ENCODE peak calls at places on chromosomes 3 and 15, in four cellular contexts. U, T, F and E are unnamed samples.

GRCh38 chr3:182212479-182213076 is 500.9 kb downstream of the SOX2 start:
- DNase-seq in U (peak), T (peak), F (no peak), E (no peak)

GRCh38 chr3:62876064-62876463 is 848 bp upstream of the CADPS start:
- DNase-seq in U (peak), T (peak), F (no peak), E (no peak)

GRCh38 chr15:43509002-43509922 is 8.1 kb upstream of the MAP1A start:
- DNase-seq in U (no peak), T (no peak), F (no peak), E (no peak)

GRCh38 chr3:21462151-21462550 is 288.9 kb downstream of the ZNF385D start:
- DNase-seq in U (no peak), T (no peak), F (no peak), E (no peak)

GRCh38 chr3:24220859-24221657 is 273.6 kb downstream of the THRB start:
- DNase-seq in U (no peak), T (peak), F (no peak), E (no peak)

GRCh38 chr15:79371581-79371980 is 60.6 kb upstream of the MINAR1 start:
- DNase-seq in U (no peak), T (no peak), F (no peak), E (no peak)

GRCh38 chr15:68465861-68466560 is 34.0 kb upstream of the ITGA11 start:
- DNase-seq in U (no peak), T (no peak), F (no peak), E (no peak)

GRCh38 chr3:33115024-33115768 is 1.4 kb downstream of the CRTAP start:
- DNase-seq in U (peak), T (peak), F (no peak), E (no peak)

GRCh38 chr15:44716983-44717602 is 5.8 kb downstream of the B2M start:
- DNase-seq in U (no peak), T (no peak), F (no peak), E (no peak)

GRCh38 chr3:170258105-170258487 is 35.9 kb downstream of the PRKCI start:
- DNase-seq in U (no peak), T (no peak), F (no peak), E (no peak)

GRCh38 chr3:20047940-20048339 is 7.7 kb downstream of the KAT2B start:
- DNase-seq in U (no peak), T (no peak), F (no peak), E (no peak)

GRCh38 chr3:31692714-31693113 is 160.0 kb downstream of the STT3B start:
- DNase-seq in U (no peak), T (no peak), F (no peak), E (no peak)

GRCh38 chr3:168024537-168024941 is 71.2 kb downstream of the GOLIM4 start:
- DNase-seq in U (no peak), T (peak), F (peak), E (no peak)

GRCh38 chr15:69823223-69823907 is 274.4 kb downstream of the TLE3 start:
- DNase-seq in U (no peak), T (peak), F (no peak), E (no peak)

GRCh38 chr3:40035177-40035576 is 225.8 kb downstream of the MYRIP start:
- DNase-seq in U (no peak), T (no peak), F (no peak), E (no peak)

GRCh38 chr15:34642252-34642651 is 58.8 kb upstream of the GOLGA8B start:
- DNase-seq in U (no peak), T (no peak), F (no peak), E (no peak)

GRCh38 chr3:171824824-171825221 is 14.5 kb upstream of the PLD1 start:
- DNase-seq in U (no peak), T (no peak), F (no peak), E (no peak)

GRCh38 chr3:146851665-146852064 is 246.5 kb upstream of the PLSCR5 start:
- DNase-seq in U (no peak), T (no peak), F (no peak), E (no peak)

GRCh38 chr3:9692416-9692815 is 11.2 kb upstream of the CPNE9 start:
- DNase-seq in U (no peak), T (no peak), F (no peak), E (no peak)

GRCh38 chr3:16896094-16896627 is 11.4 kb downstream of the PLCL2 start:
- DNase-seq in U (no peak), T (no peak), F (no peak), E (no peak)

GRCh38 chr3:194577985-194578905 is 55.0 kb downstream of the TMEM44 start:
- DNase-seq in U (no peak), T (peak), F (peak), E (no peak)

GRCh38 chr3:101941253-101942039 is 92.1 kb downstream of the NFKBIZ start:
- DNase-seq in U (no peak), T (no peak), F (no peak), E (no peak)

GRCh38 chr15:49604625-49605409 is 15.8 kb downstream of the FAM227B start:
- DNase-seq in U (no peak), T (no peak), F (no peak), E (no peak)

GRCh38 chr3:136187868-136188267 is 8.3 kb downstream of the MSL2 start:
- DNase-seq in U (no peak), T (no peak), F (no peak), E (no peak)

GRCh38 chr3:155604967-155605366 is 139.9 kb downstream of the PLCH1 start:
- DNase-seq in U (no peak), T (no peak), F (no peak), E (no peak)

GRCh38 chr3:184040010-184040409 is 8.5 kb downstream of the HTR3D start:
- DNase-seq in U (no peak), T (peak), F (no peak), E (no peak)

GRCh38 chr3:193732827-193733226 is 139.8 kb downstream of the OPA1 start:
- DNase-seq in U (no peak), T (no peak), F (no peak), E (no peak)

GRCh38 chr15:63040954-63041353 is 1.6 kb upstream of the TPM1 start:
- DNase-seq in U (peak), T (no peak), F (no peak), E (no peak)

GRCh38 chr15:94478763-94479162 is 247.4 kb downstream of the MCTP2 start:
- DNase-seq in U (no peak), T (no peak), F (no peak), E (no peak)

GRCh38 chr15:100372695-100373036 is 30.9 kb upstream of the ADAMTS17 start:
- DNase-seq in U (no peak), T (peak), F (no peak), E (no peak)

GRCh38 chr15:52020253-52021085 is 1.4 kb downstream of the MAPK6 start:
- DNase-seq in U (no peak), T (no peak), F (no peak), E (no peak)

GRCh38 chr3:87313641-87314040 is 37.3 kb upstream of the POU1F1 start:
- DNase-seq in U (no peak), T (no peak), F (no peak), E (no peak)